ENCODE peak calls at places on chromosomes 5 and 9, in nine cellular contexts. I is mesenchymal stem cell; K is central memory CD4-positive, alpha-beta T cell; Q is NCI-H2107; R is T-helper 2 cell; E is left cardiac atrium; C is germinal center; P is posterior vena cava; V is HEK293T. H is an unnamed sample.
A peak's percentile ranks its signal among the peaks of the same experiment; 100 is the strongest.

GRCh38 chr9:70111641-70112236 is 68.1 kb downstream of the MAMDC2 start:
- DNase-seq in C (no peak), R (no peak), K (no peak), V (no peak), P (no peak), E (no peak), Q (no peak), I (no peak), H (no peak)

GRCh38 chr5:143066556-143067281 is 296.5 kb downstream of the ARHGAP26 start:
- DNase-seq in R (no peak), P (no peak), K (no peak), V (no peak), C (peak; percentile 55), Q (no peak), I (no peak), E (no peak), H (peak; percentile 32)

GRCh38 chr9:33778700-33779351 is 16.5 kb upstream of the PRSS3 start:
- DNase-seq in Q (no peak), C (peak; percentile 78), R (peak; percentile 5), K (peak; percentile 35), I (peak; percentile 63), P (no peak), E (no peak), V (peak; percentile 66), H (peak; percentile 44)

GRCh38 chr5:122101636-122102285 is 23.7 kb upstream of the LOX start:
- DNase-seq in E (no peak), P (no peak), C (no peak), I (peak; percentile 69), Q (no peak), V (peak; percentile 18), R (no peak), K (no peak), H (no peak)

GRCh38 chr5:140674211-140674610 is 835 bp upstream of the DND1 start:
- DNase-seq in R (no peak), K (no peak), P (no peak), E (no peak), C (no peak), Q (no peak), V (no peak), I (no peak), H (no peak)

GRCh38 chr9:133167096-133167695 is 3.5 kb upstream of the GBGT1 start:
- DNase-seq in R (no peak), E (no peak), V (no peak), K (no peak), P (peak; percentile 68), C (no peak), I (no peak), Q (no peak), H (no peak)

GRCh38 chr9:3968891-3969290 is 331.0 kb downstream of the GLIS3 start:
- DNase-seq in I (no peak), Q (no peak), K (no peak), P (no peak), E (no peak), C (no peak), R (no peak), V (no peak), H (no peak)

GRCh38 chr5:84729326-84729725 is 344.6 kb upstream of the EDIL3 start:
- DNase-seq in K (no peak), I (peak; percentile 8), C (no peak), E (no peak), Q (no peak), R (no peak), V (no peak), P (no peak), H (no peak)

GRCh38 chr5:172414618-172415599 is 39.4 kb downstream of the SH3PXD2B start:
- DNase-seq in C (no peak), V (no peak), Q (no peak), R (no peak), E (peak; percentile 56), P (peak; percentile 82), I (no peak), K (no peak), H (peak; percentile 47)

GRCh38 chr5:150295172-150295611 is 5.6 kb upstream of the CAMK2A start:
- DNase-seq in I (peak; percentile 72), K (no peak), P (peak; percentile 83), V (no peak), E (peak; percentile 50), C (no peak), Q (no peak), R (no peak), H (peak; percentile 48)

GRCh38 chr9:97389249-97389648 is 22.6 kb upstream of the TDRD7 start:
- DNase-seq in K (no peak), E (no peak), R (no peak), Q (no peak), C (no peak), V (no peak), P (no peak), I (no peak), H (no peak)

GRCh38 chr5:21391506-21391905 is 1403.5 kb upstream of the CDH18 start:
- DNase-seq in K (no peak), R (no peak), E (no peak), I (no peak), C (no peak), Q (no peak), V (no peak), P (no peak), H (no peak)

GRCh38 chr5:180202939-180203573 is 6.0 kb downstream of the RASGEF1C start:
- DNase-seq in K (no peak), Q (no peak), R (no peak), C (no peak), E (no peak), P (no peak), I (no peak), V (no peak), H (no peak)

GRCh38 chr5:83718195-83718825 is 2.3 kb downstream of the HAPLN1 start:
- DNase-seq in E (no peak), V (peak; percentile 53), P (no peak), C (peak; percentile 47), K (peak; percentile 7), R (no peak), I (peak; percentile 80), Q (no peak), H (peak; percentile 17)

GRCh38 chr5:52997424-52997823 is 8.3 kb downstream of the ITGA2 start:
- DNase-seq in R (no peak), E (no peak), P (no peak), K (no peak), Q (no peak), V (no peak), C (no peak), I (no peak), H (no peak)

GRCh38 chr5:180785151-180785781 is 17.3 kb downstream of the MGAT1 start:
- DNase-seq in Q (no peak), I (peak; percentile 80), R (no peak), K (no peak), P (peak; percentile 81), V (no peak), E (no peak), C (no peak), H (no peak)

H was measured in transverse colon.